ENCODE peak calls at places on chromosomes 6 and 20, in eight cellular contexts. G, X, F, W, K, B, O and N are unnamed samples. For H3K4me1 and H3K27me3, the result is how much of the 10 kb centered on the place peaks cover.

GRCh38 chr6:7389162-7389450 is 436 bp downstream of the CAGE1 start:
- DNase-seq in F (peak), G (no peak), W (no peak), O (peak), B (no peak), X (no peak), K (no peak), N (no peak)

GRCh38 chr6:149271348-149272340 is 45.9 kb upstream of the TAB2 start:
- DNase-seq in F (peak), X (peak), K (no peak), G (peak), W (no peak), B (no peak), O (no peak), N (no peak)

GRCh38 chr20:24672181-24672880 is 202.9 kb downstream of the SYNDIG1 start:
- DNase-seq in W (peak), X (no peak), G (no peak), B (no peak), F (no peak), K (peak), O (peak), N (no peak)

GRCh38 chr6:130872250-130873095 is 45.3 kb downstream of the SMLR1 start:
- DNase-seq in K (no peak), W (no peak), F (peak), O (peak), B (peak), X (peak), G (peak), N (peak)

GRCh38 chr6:98927534-98927933 is 20.2 kb downstream of the FBXL4 start:
- DNase-seq in G (no peak), W (no peak), O (no peak), X (no peak), F (no peak), K (no peak), B (no peak), N (no peak)

GRCh38 chr6:66336171-66336570 is 629.1 kb upstream of the EYS start:
- DNase-seq in O (no peak), W (no peak), K (no peak), F (no peak), G (no peak), B (no peak), X (no peak), N (no peak)

GRCh38 chr6:121549741-121550140 is 114.3 kb downstream of the GJA1 start:
- DNase-seq in B (no peak), O (peak), X (no peak), K (no peak), W (no peak), F (peak), G (peak), N (no peak)

GRCh38 chr6:127267742-127268588 is 1.3 kb downstream of the RNF146 start:
- DNase-seq in G (peak), O (peak), K (no peak), B (no peak), W (peak), X (no peak), F (no peak), N (no peak)

GRCh38 chr6:32692019-32692418 is 25.6 kb upstream of the HLA-DQB1 start:
- DNase-seq in B (no peak), O (peak), W (no peak), K (no peak), G (no peak), X (peak), F (peak), N (no peak)

GRCh38 chr20:51337126-51337805 is 205.3 kb downstream of the NFATC2 start:
- DNase-seq in O (no peak), B (no peak), G (no peak), K (peak), W (no peak), F (no peak), X (no peak), N (no peak)

GRCh38 chr6:105900120-105900937 is 185.8 kb upstream of the PRDM1 start:
- DNase-seq in X (no peak), G (peak), B (no peak), O (no peak), F (peak), W (peak), K (no peak), N (no peak)

GRCh38 chr20:43460830-43461200 is 3.1 kb downstream of the SRSF6 start:
- DNase-seq in B (no peak), O (no peak), G (no peak), X (no peak), K (no peak), W (no peak), F (no peak), N (no peak)

GRCh38 chr20:43462369-43463132 is 4.9 kb downstream of the SRSF6 start:
- DNase-seq in B (no peak), G (no peak), K (no peak), O (no peak), F (no peak), W (no peak), X (no peak), N (no peak)

GRCh38 chr20:43460172-43460829 is 2.6 kb downstream of the SRSF6 start:
- DNase-seq in X (no peak), F (no peak), G (no peak), B (no peak), W (no peak), O (no peak), K (no peak), N (no peak)

GRCh38 chr20:43463133-43463863 is 5.6 kb downstream of the SRSF6 start:
- DNase-seq in G (no peak), X (no peak), O (no peak), W (no peak), K (no peak), B (no peak), F (no peak), N (no peak)

GRCh38 chr20:43461894-43462293 is 4.2 kb downstream of the SRSF6 start:
- DNase-seq in B (no peak), K (no peak), G (no peak), W (no peak), X (no peak), O (no peak), F (no peak), N (no peak)
- H3K4me3 ChIP-seq in B (no peak), K (no peak), G (no peak), W (no peak), X (no peak), O (no peak), F (no peak), N (no peak)

GRCh38 chr6:44489912-44490604 is 102.6 kb downstream of the CDC5L start:
- DNase-seq in W (peak), X (no peak), K (no peak), G (peak), B (no peak), O (peak), F (peak), N (peak)
- H3K4me1 ChIP-seq in W (under half), X (under half), K (under half), G (under half), B (under half), O (under half), F (under half), N (half or more)

DNA sequence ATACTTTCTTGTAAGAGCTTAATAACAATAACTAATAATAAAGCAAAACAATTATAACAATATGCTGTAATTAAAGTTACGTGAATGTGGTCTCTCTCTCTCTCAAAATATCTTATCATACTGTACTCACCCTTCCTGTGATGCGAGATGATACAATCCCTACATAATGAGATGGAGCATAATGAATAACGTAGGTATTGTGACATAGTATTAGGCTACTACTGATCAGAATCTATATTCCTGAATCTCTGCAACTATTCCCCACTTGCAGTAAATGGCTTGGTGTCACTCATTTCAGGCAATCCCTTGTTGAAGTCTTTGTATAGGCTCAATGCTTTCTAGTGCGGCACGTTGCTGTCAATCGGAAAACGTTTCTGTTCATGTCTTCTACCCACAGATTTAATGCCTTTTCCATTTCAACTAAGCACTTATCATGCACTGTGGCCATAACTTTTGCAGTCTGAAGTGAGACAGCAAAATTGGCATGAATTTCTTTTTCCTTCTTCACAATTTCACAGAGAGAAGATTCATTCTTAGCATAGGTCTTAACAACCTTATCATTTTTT is 32.3 kb downstream of the MOXD1 start:
- DNase-seq in W (no peak), K (no peak), B (no peak), G (no peak), X (no peak), O (no peak), F (no peak), N (no peak)
- H3K27me3 ChIP-seq in W (under half), K (under half), B (under half), G (under half), X (under half), O (under half), F (under half), N (under half)

GRCh38 chr20:1660263-1660662 is 2.7 kb upstream of the SIRPG start:
- DNase-seq in K (no peak), X (no peak), O (peak), W (no peak), G (no peak), B (no peak), F (no peak), N (no peak)

GRCh38 chr20:1656844-1657243 is 735 bp downstream of the SIRPG start:
- DNase-seq in G (no peak), B (no peak), W (no peak), F (no peak), O (no peak), X (no peak), K (no peak), N (no peak)

GRCh38 chr20:1661542-1662299 is 4.1 kb upstream of the SIRPG start:
- DNase-seq in O (no peak), F (no peak), X (no peak), K (no peak), W (no peak), G (no peak), B (no peak), N (no peak)

GRCh38 chr20:1654994-1655393 is 2.6 kb downstream of the SIRPG start:
- DNase-seq in B (no peak), O (no peak), K (no peak), F (no peak), W (no peak), X (no peak), G (no peak), N (no peak)

DNA sequence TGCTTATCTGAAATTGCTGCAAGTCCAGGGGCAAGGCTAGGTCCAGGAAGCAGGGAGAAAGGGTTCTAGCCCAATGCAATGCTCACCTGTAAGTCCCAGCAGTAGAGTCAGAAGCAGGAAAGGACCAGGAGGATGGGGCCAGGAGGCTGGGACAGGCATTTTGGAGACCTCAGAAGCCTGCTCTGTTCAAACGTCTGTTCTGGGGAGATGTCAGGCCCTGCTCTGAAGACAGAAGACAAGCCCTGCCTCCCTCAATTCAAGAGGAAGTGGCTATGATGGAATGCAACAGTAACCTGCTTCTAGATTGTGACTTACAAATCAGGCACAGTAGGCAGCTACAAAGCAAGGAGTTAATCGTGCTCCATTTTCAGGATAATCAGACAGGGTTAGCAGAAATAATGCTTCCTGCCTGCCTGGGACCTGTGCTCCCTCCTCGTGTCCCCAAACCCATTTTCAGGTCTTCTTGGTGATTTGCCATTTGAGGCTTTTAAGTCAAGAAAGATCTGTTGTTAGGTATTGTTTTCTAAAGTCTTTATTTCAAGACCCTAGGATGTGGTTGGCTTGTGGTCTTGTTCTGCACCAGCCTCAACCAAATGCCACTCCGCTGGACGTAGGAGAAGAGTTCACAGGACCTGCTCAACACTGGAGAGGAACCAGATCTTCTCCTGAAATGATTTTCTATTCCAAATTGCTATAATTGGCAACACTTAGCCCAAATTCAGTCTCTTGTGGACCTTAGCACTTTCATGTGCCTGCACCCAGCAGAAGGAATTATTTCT is at the start of gene SIRPG:
- DNase-seq in F (no peak), W (no peak), G (no peak), B (no peak), K (no peak), O (no peak), X (no peak), N (no peak)
- H3K4me3 ChIP-seq in F (no peak), W (no peak), G (no peak), B (no peak), K (no peak), O (no peak), X (peak), N (no peak)

GRCh38 chr6:41696788-41697187 is 38.6 kb downstream of the TFEB start:
- DNase-seq in G (no peak), W (no peak), X (no peak), B (no peak), K (no peak), F (no peak), O (no peak), N (no peak)
- H3K4me1 ChIP-seq in G (half or more), W (under half), X (under half), B (half or more), K (under half), F (under half), O (under half), N (under half)

GRCh38 chr6:88165877-88166492 is at the start of gene CNR1:
- DNase-seq in K (no peak), X (peak), W (peak), O (no peak), F (peak), B (peak), G (peak), N (peak)

GRCh38 chr6:88168362-88168761 is 2.2 kb upstream of the CNR1 start:
- DNase-seq in K (no peak), G (no peak), B (no peak), F (no peak), O (no peak), X (no peak), W (peak), N (no peak)

GRCh38 chr6:88167625-88167937 is 1.4 kb upstream of the CNR1 start:
- DNase-seq in G (no peak), W (no peak), O (no peak), F (no peak), K (no peak), B (no peak), X (no peak), N (no peak)

GRCh38 chr6:88166493-88166900 is 350 bp upstream of the CNR1 start:
- DNase-seq in F (no peak), W (peak), B (peak), X (peak), O (no peak), G (no peak), K (no peak), N (no peak)

DNA sequence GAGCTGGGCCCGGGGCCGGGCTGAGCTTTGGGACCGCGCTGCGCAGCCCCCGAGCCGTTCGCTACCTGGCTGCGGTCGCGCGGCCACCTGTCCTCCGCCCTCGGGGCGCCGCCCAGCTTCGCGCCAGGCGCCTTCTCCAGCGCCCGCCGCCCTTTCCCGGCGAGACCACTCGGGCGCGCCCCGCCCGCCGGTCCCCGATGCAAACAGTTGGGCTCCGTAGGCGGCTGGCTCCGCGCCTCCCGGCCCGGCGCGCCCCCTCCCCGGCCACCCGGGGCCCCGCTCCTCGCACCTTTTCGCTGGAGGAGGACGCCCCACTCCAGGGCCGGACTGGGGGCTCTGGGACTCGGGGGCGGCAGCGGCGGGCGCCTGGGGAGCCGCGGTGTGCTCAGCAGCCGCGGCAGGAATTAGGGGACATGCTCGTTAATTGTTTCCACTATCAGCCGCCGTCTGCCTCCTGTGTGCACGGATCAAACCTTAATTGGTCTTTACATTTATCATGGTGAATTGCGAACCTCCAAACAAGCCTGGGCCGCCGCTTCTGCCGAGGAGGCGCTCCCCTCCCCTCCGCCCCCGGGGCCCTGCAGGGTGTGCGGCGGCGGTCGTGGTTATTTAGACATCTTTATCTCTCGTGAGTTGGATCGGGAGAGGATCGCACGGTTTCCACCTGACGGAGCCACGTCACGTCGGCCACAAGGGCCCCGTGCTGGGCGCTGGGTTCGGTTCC is 916 bp upstream of the CNR1 start:
- DNase-seq in F (no peak), B (peak), X (peak), G (no peak), K (no peak), W (peak), O (no peak), N (no peak)
- H3K27me3 ChIP-seq in F (half or more), B (half or more), X (half or more), G (half or more), K (half or more), W (half or more), O (under half), N (under half)

GRCh38 chr6:37007340-37008043 is 2.0 kb downstream of the FGD2 start:
- DNase-seq in X (peak), B (no peak), F (no peak), O (peak), K (no peak), W (peak), G (no peak), N (no peak)
- H3K4me3 ChIP-seq in X (peak), B (peak), F (no peak), O (no peak), K (no peak), W (no peak), G (no peak), N (no peak)

DNA sequence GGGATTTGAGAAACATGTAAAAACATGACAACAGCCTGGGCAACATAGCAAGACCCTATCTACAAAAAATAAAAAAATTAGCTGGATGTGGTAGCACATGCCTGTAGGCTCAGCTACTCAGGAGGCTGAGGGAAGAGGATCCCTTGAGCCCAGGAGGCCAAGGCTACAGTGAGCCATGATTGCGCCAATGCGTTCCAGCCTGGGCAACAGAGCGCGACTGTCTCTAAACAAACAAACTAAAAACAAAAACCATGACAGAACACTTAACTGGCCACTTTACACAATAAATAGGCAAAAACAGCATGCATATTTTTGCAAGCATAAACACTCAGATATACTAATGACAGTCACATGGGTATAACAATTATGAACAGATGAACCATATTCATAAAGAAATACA is 60.0 kb downstream of the SYTL3 start:
- DNase-seq in F (no peak), G (no peak), X (no peak), W (no peak), B (no peak), O (no peak), K (no peak), N (no peak)
- H3K4me1 ChIP-seq in F (half or more), G (under half), X (under half), W (under half), B (under half), O (under half), K (under half), N (under half)

DNA sequence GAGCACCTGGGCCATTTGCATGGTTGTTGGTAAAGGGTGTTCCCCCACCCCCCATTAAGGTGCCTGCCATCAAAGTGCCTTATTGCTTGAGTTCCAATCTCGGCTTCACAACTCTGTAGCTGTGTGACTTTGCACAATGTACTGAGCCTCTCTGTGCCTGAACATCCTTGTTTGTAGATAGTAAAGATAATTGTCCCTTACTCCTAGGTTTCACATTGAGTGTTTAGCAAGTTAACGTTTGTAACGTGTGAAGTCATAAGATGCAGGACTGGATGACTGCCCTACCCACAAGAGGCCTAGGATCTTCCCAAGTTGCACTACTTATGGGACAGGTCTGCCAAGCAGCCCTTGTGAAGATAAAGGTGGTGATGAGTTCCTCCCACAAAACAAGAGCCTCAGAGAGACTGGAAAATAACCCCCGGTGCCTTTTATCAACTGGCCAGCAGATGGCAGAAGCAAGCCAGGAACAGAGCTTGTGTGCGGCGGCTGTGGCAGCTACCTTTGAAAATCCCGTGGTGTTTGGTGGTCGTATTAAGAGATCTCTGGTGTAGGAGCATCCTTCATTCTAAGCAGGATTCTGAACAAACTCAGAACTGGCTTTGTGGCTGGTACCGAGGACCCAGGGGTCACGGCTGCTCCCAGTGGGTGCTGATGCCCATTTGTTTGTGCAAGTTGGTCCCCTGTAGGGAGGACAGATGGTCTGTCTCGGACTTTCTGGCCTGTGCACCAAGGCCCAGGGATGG is 99.1 kb downstream of the CDH26 start:
- DNase-seq in G (peak), B (peak), W (peak), O (peak), X (peak), K (peak), F (peak), N (peak)
- H3K27me3 ChIP-seq in G (under half), B (under half), W (under half), O (under half), X (under half), K (under half), F (under half), N (under half)

GRCh38 chr6:83597511-83597910 is 85.2 kb downstream of the PRSS35 start:
- DNase-seq in O (no peak), W (no peak), X (no peak), F (no peak), B (no peak), K (no peak), G (no peak), N (no peak)
- H3K4me3 ChIP-seq in O (no peak), W (no peak), X (no peak), F (no peak), B (no peak), K (no peak), G (no peak), N (no peak)